ENCODE peak calls at places on chromosomes 16 and 17, in seven cellular contexts. B is breast epithelium, D is HCT116, O is prostate gland, W is transverse colon, X is sigmoid colon, T is Panc1. A is an unnamed sample.

GRCh38 chr16:27373312-27373711 is 28.7 kb upstream of the IL21R start:
- DNase-seq in B (no peak), D (no peak), O (no peak), W (no peak), X (no peak), T (no peak), A (no peak)

GRCh38 chr17:48014603-48015037 is 23.0 kb downstream of the COPZ2 start:
- DNase-seq in B (no peak), D (no peak), O (no peak), W (no peak), X (no peak), T (no peak), A (no peak)

GRCh38 chr17:76935331-76935730 is 67.1 kb downstream of the MGAT5B start:
- DNase-seq in B (no peak), D (no peak), O (no peak), W (no peak), X (no peak), T (no peak), A (no peak)

GRCh38 chr16:79528281-79528680 is 72.3 kb downstream of the MAF start:
- DNase-seq in B (no peak), D (no peak), O (no peak), W (no peak), X (no peak), T (no peak), A (no peak)

GRCh38 chr17:60330731-60331130 is 61.2 kb downstream of the USP32 start:
- DNase-seq in B (no peak), D (no peak), O (no peak), W (no peak), X (no peak), T (no peak), A (no peak)

GRCh38 chr17:56317351-56318208 is 164.3 kb downstream of the ANKFN1 start:
- DNase-seq in B (no peak), D (no peak), O (no peak), W (no peak), X (no peak), T (no peak), A (peak; percentile 47)

GRCh38 chr17:29569245-29569950 is 897 bp downstream of the TP53I13 start:
- DNase-seq in B (no peak), D (no peak), O (no peak), W (no peak), X (peak; percentile 59), T (no peak), A (no peak)

GRCh38 chr16:27234171-27234570 is 30.8 kb downstream of the KDM8 start:
- DNase-seq in B (no peak), D (no peak), O (no peak), W (no peak), X (peak; percentile 37), T (no peak), A (no peak)

GRCh38 chr17:19311421-19312215 is 50.9 kb downstream of the B9D1 start:
- DNase-seq in B (no peak), D (no peak), O (no peak), W (no peak), X (peak; percentile 11), T (no peak), A (peak; percentile 79)

GRCh38 chr17:36742267-36743000 is 141.1 kb downstream of the MRM1 start:
- DNase-seq in B (no peak), D (no peak), O (no peak), W (no peak), X (no peak), T (no peak), A (no peak)

GRCh38 chr17:80720624-80721577 is 176.3 kb downstream of the RPTOR start:
- DNase-seq in B (no peak), D (no peak), O (no peak), W (peak; percentile 37), X (no peak), T (peak; percentile 20), A (no peak)
- TF ChIP-seq POLR2AphosphoS5 in B (no peak), D (no peak), O (no peak), W (no peak), X (no peak), T (no peak), A (no peak)

DNA sequence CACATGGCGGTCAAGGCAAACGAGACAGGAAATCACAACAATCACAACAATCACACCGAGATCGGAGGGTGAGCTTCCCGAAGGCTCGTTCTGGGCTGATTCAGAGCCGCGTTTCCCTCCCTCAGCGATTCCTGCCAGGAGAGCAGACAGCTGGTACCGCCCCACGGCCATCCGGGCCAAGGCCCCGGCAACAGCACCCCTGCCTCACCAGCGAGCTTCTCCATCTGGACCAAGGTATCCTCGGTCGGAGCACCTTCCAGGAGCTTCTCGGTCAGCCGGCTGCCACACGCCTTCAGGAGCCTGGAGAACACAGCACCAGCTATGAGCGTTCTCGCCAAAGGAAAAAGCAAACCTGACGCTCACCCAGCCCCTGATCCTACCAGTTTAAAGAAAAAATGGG is 15.2 kb upstream of the PLD6 start:
- DNase-seq in B (no peak), D (no peak), O (no peak), W (no peak), X (no peak), T (no peak), A (no peak)
- TF ChIP-seq POLR2AphosphoS5 in B (no peak), D (no peak), O (no peak), W (no peak), X (no peak), T (no peak), A (no peak)

GRCh38 chr16:53057658-53058057 is 2.9 kb downstream of the CHD9 start:
- DNase-seq in B (no peak), D (no peak), O (no peak), W (no peak), X (peak; percentile 18), T (no peak), A (no peak)

GRCh38 chr16:53056528-53056881 is 1.7 kb downstream of the CHD9 start:
- DNase-seq in B (no peak), D (no peak), O (no peak), W (peak; percentile 35), X (peak; percentile 62), T (no peak), A (peak; percentile 74)

GRCh38 chr16:53054670-53055485 is at the start of gene CHD9:
- DNase-seq in B (peak; percentile 68), D (peak; percentile 72), O (peak; percentile 79), W (peak; percentile 87), X (peak; percentile 94), T (no peak), A (peak; percentile 87)

GRCh38 chr16:53053967-53054669 is 673 bp upstream of the CHD9 start:
- DNase-seq in B (no peak), D (no peak), O (peak; percentile 46), W (peak; percentile 52), X (peak; percentile 84), T (no peak), A (no peak)

DNA sequence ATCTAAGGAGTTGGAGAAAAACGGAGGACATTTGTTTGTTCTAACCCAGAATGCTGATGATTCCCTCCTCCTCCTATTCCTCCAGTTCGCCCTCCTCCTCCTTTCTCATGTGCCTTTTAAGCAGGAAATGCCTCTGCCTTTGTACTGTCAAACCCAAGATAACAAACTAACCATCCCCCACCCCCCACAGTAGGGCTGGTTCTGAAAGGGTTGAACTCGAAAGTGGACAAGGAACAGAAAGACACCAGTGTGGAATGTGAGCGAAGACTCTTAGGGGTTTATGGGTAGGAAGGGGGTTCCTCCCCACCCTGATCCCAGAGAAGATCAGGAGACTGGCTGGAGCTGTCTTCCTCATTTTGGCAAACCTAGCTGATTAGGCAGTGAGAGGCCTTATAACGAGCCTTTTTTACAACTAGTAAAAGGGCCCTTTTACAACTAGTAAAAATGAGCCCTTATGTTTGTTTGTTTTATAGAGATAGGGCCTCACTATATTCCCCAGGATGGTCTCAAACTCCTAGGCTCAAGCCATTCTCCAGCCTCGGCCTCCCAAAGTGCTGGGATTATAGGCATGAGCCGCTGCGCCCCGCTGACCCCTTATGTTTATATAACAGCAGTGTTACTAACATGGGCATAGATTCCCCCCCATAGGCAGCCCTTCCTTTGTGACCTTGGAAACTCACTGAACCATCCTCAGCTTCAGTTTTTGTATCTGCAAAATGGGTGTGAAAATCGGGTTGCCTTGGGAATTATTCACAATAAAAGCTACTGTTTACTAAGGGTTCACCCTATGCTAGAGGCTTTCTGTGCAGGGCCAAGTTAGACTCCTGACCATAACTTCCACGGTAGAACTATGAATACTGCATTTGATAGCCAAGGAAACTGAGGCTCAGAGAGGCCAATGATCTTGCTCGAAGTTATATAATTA is 1.1 kb downstream of the CHD9 start:
- DNase-seq in B (no peak), D (no peak), O (peak; percentile 37), W (peak; percentile 64), X (peak; percentile 76), T (no peak), A (peak; percentile 69)
- TF ChIP-seq POLR2AphosphoS5 in B (no peak), D (no peak), O (no peak), W (peak; percentile 53), X (peak; percentile 24), T (no peak), A (no peak)

DNA sequence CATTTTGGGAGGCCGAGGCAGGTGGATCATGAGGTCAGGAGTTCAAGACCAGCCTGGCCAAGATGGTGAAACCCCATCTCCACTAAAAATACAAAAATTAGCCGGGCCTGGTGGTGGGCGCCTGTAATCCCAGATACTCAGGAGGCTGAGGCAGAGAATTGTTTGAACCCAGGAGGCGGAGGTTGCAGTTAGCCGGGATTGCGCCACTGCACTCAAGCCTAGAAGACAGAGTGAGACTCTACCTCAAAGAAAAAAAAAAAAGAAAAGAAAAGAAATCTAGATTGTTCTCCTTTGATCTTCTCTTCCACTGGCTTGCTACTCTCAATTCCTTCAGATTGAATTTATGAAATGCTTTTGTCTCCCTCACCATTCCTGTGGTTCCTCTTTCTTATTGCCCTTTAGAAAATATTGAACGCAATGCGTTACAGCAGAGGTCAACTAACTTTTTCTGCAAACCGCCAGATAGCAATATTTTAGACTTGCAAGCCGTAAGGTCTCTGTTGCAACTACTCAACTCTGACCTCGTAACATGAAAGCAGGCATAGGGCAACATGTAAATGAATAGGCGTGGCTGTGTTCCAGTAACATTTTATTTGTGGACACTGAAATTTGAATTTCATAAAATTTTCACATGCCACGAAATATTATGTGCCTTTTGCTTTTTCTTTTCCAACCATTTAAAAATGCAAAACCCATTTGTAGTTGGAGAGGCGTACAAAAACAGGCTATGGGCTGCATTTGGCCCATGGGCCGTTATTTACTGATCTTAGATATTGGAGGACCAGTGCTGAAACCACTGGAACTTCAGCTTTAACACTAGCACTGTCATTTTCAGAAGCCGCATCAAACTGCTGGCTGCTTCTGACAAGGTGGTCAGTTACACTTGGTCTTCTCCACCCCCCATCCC is 24.8 kb downstream of the PITPNC1 start:
- DNase-seq in B (no peak), D (no peak), O (no peak), W (no peak), X (no peak), T (no peak), A (no peak)
- TF ChIP-seq POLR2AphosphoS5 in B (no peak), D (no peak), O (no peak), W (no peak), X (no peak), T (no peak), A (no peak)

GRCh38 chr16:81896902-81897301 is 114.4 kb downstream of the SDR42E1 start:
- DNase-seq in B (no peak), D (no peak), O (no peak), W (no peak), X (peak; percentile 4), T (no peak), A (peak; percentile 85)
- TF ChIP-seq POLR2AphosphoS5 in B (no peak), D (no peak), O (no peak), W (no peak), X (no peak), T (no peak), A (peak; percentile 50)

GRCh38 chr17:14152726-14153125 is 83.4 kb downstream of the COX10 start:
- DNase-seq in B (no peak), D (no peak), O (no peak), W (no peak), X (no peak), T (no peak), A (no peak)
- TF ChIP-seq POLR2AphosphoS5 in B (no peak), D (no peak), O (no peak), W (no peak), X (no peak), T (no peak), A (no peak)